ENCODE peak calls at places on chromosomes 2 and 18, in nine cellular contexts. One of them, this sample, is unnamed.

GRCh38 chr2:136135924-136136906 is 18.3 kb upstream of the CXCR4 start:
- DNase-seq in fibroblast of gingiva: no peak
- DNase-seq in RKO: no peak
- DNase-seq in effector memory CD8-positive, alpha-beta T cell: peak; percentile 81
- DNase-seq in H7: no peak
- DNase-seq in ACHN: no peak
- DNase-seq in mesothelial cell of epicardium: no peak
- DNase-seq in T-helper 9 cell: peak; percentile 72
- DNase-seq in A549: no peak
- DNase-seq in this sample: no peak

GRCh38 chr18:62418258-62418657 is 93.1 kb downstream of the TNFRSF11A start:
- DNase-seq in fibroblast of gingiva: no peak
- DNase-seq in RKO: no peak
- DNase-seq in effector memory CD8-positive, alpha-beta T cell: no peak
- DNase-seq in H7: no peak
- DNase-seq in ACHN: no peak
- DNase-seq in mesothelial cell of epicardium: no peak
- DNase-seq in T-helper 9 cell: no peak
- DNase-seq in A549: no peak
- DNase-seq in this sample: no peak

GRCh38 chr18:77119101-77119850 is 13.3 kb downstream of the MBP start:
- DNase-seq in fibroblast of gingiva: no peak
- DNase-seq in RKO: no peak
- DNase-seq in effector memory CD8-positive, alpha-beta T cell: no peak
- DNase-seq in H7: no peak
- DNase-seq in ACHN: no peak
- DNase-seq in mesothelial cell of epicardium: no peak
- DNase-seq in T-helper 9 cell: no peak
- DNase-seq in A549: no peak
- DNase-seq in this sample: no peak

GRCh38 chr18:62982600-62983251 is 267.4 kb downstream of the PHLPP1 start:
- DNase-seq in fibroblast of gingiva: peak; percentile 44
- DNase-seq in RKO: peak; percentile 65
- DNase-seq in effector memory CD8-positive, alpha-beta T cell: peak; percentile 42
- DNase-seq in H7: peak; percentile 83
- DNase-seq in ACHN: peak; percentile 54
- DNase-seq in mesothelial cell of epicardium: no peak
- DNase-seq in T-helper 9 cell: peak; percentile 27
- DNase-seq in A549: peak; percentile 44
- DNase-seq in this sample: peak; percentile 76

GRCh38 chr2:240672701-240673190 is 9.9 kb downstream of the AQP12B start:
- DNase-seq in fibroblast of gingiva: no peak
- DNase-seq in RKO: no peak
- DNase-seq in effector memory CD8-positive, alpha-beta T cell: no peak
- DNase-seq in H7: peak; percentile 59
- DNase-seq in ACHN: no peak
- DNase-seq in mesothelial cell of epicardium: no peak
- DNase-seq in T-helper 9 cell: no peak
- DNase-seq in A549: no peak
- DNase-seq in this sample: peak; percentile 6

GRCh38 chr2:98155721-98156120 is 68.8 kb downstream of the VWA3B start:
- DNase-seq in fibroblast of gingiva: no peak
- DNase-seq in RKO: no peak
- DNase-seq in effector memory CD8-positive, alpha-beta T cell: no peak
- DNase-seq in H7: no peak
- DNase-seq in ACHN: no peak
- DNase-seq in mesothelial cell of epicardium: no peak
- DNase-seq in T-helper 9 cell: no peak
- DNase-seq in A549: no peak
- DNase-seq in this sample: no peak

GRCh38 chr2:153388246-153388645 is 90.3 kb downstream of the RPRM start:
- DNase-seq in fibroblast of gingiva: no peak
- DNase-seq in RKO: no peak
- DNase-seq in effector memory CD8-positive, alpha-beta T cell: no peak
- DNase-seq in H7: no peak
- DNase-seq in ACHN: no peak
- DNase-seq in mesothelial cell of epicardium: no peak
- DNase-seq in T-helper 9 cell: no peak
- DNase-seq in A549: no peak
- DNase-seq in this sample: peak; percentile 12

GRCh38 chr2:25845843-25846505 is 32.3 kb downstream of the ASXL2 start:
- DNase-seq in fibroblast of gingiva: peak; percentile 36
- DNase-seq in RKO: no peak
- DNase-seq in effector memory CD8-positive, alpha-beta T cell: no peak
- DNase-seq in H7: no peak
- DNase-seq in ACHN: peak; percentile 15
- DNase-seq in mesothelial cell of epicardium: no peak
- DNase-seq in T-helper 9 cell: no peak
- DNase-seq in A549: no peak
- DNase-seq in this sample: peak; percentile 10

GRCh38 chr2:73986085-73986680 is 1.5 kb downstream of the TET3 start:
- DNase-seq in fibroblast of gingiva: no peak
- DNase-seq in RKO: no peak
- DNase-seq in effector memory CD8-positive, alpha-beta T cell: no peak
- DNase-seq in H7: no peak
- DNase-seq in ACHN: no peak
- DNase-seq in mesothelial cell of epicardium: no peak
- DNase-seq in T-helper 9 cell: peak; percentile 21
- DNase-seq in A549: no peak
- DNase-seq in this sample: no peak

GRCh38 chr2:145530653-145531052 is 1010.7 kb upstream of the ZEB2 start:
- DNase-seq in fibroblast of gingiva: no peak
- DNase-seq in RKO: no peak
- DNase-seq in effector memory CD8-positive, alpha-beta T cell: no peak
- DNase-seq in H7: no peak
- DNase-seq in ACHN: no peak
- DNase-seq in mesothelial cell of epicardium: no peak
- DNase-seq in T-helper 9 cell: no peak
- DNase-seq in A549: no peak
- DNase-seq in this sample: no peak

GRCh38 chr2:232331071-232331470 is 47.5 kb upstream of the ALPP start:
- DNase-seq in fibroblast of gingiva: no peak
- DNase-seq in RKO: no peak
- DNase-seq in effector memory CD8-positive, alpha-beta T cell: no peak
- DNase-seq in H7: no peak
- DNase-seq in ACHN: no peak
- DNase-seq in mesothelial cell of epicardium: peak; percentile 6
- DNase-seq in T-helper 9 cell: no peak
- DNase-seq in A549: no peak
- DNase-seq in this sample: no peak

GRCh38 chr2:213246665-213247281 is 37.5 kb upstream of the SPAG16 start:
- DNase-seq in fibroblast of gingiva: peak; percentile 43
- DNase-seq in RKO: peak; percentile 61
- DNase-seq in effector memory CD8-positive, alpha-beta T cell: peak; percentile 39
- DNase-seq in H7: no peak
- DNase-seq in ACHN: peak; percentile 59
- DNase-seq in mesothelial cell of epicardium: peak; percentile 28
- DNase-seq in T-helper 9 cell: peak; percentile 45
- DNase-seq in A549: peak; percentile 58
- DNase-seq in this sample: peak; percentile 9

GRCh38 chr2:161044095-161044874 is 115.9 kb upstream of the TANK start:
- DNase-seq in fibroblast of gingiva: peak; percentile 83
- DNase-seq in RKO: no peak
- DNase-seq in effector memory CD8-positive, alpha-beta T cell: no peak
- DNase-seq in H7: no peak
- DNase-seq in ACHN: no peak
- DNase-seq in mesothelial cell of epicardium: no peak
- DNase-seq in T-helper 9 cell: no peak
- DNase-seq in A549: no peak
- DNase-seq in this sample: peak; percentile 42

GRCh38 chr18:56068030-56068671 is 480.2 kb upstream of the TCF4 start:
- DNase-seq in fibroblast of gingiva: peak; percentile 50
- DNase-seq in RKO: no peak
- DNase-seq in effector memory CD8-positive, alpha-beta T cell: no peak
- DNase-seq in H7: no peak
- DNase-seq in ACHN: no peak
- DNase-seq in mesothelial cell of epicardium: no peak
- DNase-seq in T-helper 9 cell: no peak
- DNase-seq in A549: no peak
- DNase-seq in this sample: peak; percentile 46

GRCh38 chr2:127614731-127615130 is 31.2 kb upstream of the GPR17 start:
- DNase-seq in fibroblast of gingiva: peak; percentile 14
- DNase-seq in RKO: no peak
- DNase-seq in effector memory CD8-positive, alpha-beta T cell: no peak
- DNase-seq in H7: peak; percentile 7
- DNase-seq in ACHN: no peak
- DNase-seq in mesothelial cell of epicardium: no peak
- DNase-seq in T-helper 9 cell: no peak
- DNase-seq in A549: no peak
- DNase-seq in this sample: peak; percentile 89

GRCh38 chr2:210718503-210718902 is 162.1 kb downstream of the CPS1 start:
- DNase-seq in fibroblast of gingiva: no peak
- DNase-seq in RKO: no peak
- DNase-seq in effector memory CD8-positive, alpha-beta T cell: no peak
- DNase-seq in H7: no peak
- DNase-seq in ACHN: no peak
- DNase-seq in mesothelial cell of epicardium: no peak
- DNase-seq in T-helper 9 cell: no peak
- DNase-seq in A549: no peak
- DNase-seq in this sample: no peak

GRCh38 chr2:179581605-179582004 is 279.8 kb downstream of the ZNF385B start:
- DNase-seq in fibroblast of gingiva: no peak
- DNase-seq in RKO: no peak
- DNase-seq in effector memory CD8-positive, alpha-beta T cell: no peak
- DNase-seq in H7: no peak
- DNase-seq in ACHN: no peak
- DNase-seq in mesothelial cell of epicardium: no peak
- DNase-seq in T-helper 9 cell: no peak
- DNase-seq in A549: peak; percentile 9
- DNase-seq in this sample: no peak

GRCh38 chr2:29295843-29296242 is 180.6 kb downstream of the CLIP4 start:
- DNase-seq in fibroblast of gingiva: no peak
- DNase-seq in RKO: no peak
- DNase-seq in effector memory CD8-positive, alpha-beta T cell: no peak
- DNase-seq in H7: no peak
- DNase-seq in ACHN: peak; percentile 16
- DNase-seq in mesothelial cell of epicardium: no peak
- DNase-seq in T-helper 9 cell: no peak
- DNase-seq in A549: peak; percentile 42
- DNase-seq in this sample: peak; percentile 51

GRCh38 chr2:96839288-96839874 is 4.4 kb downstream of the ANKRD23 start:
- DNase-seq in fibroblast of gingiva: no peak
- DNase-seq in RKO: no peak
- DNase-seq in effector memory CD8-positive, alpha-beta T cell: peak; percentile 87
- DNase-seq in H7: peak; percentile 67
- DNase-seq in ACHN: no peak
- DNase-seq in mesothelial cell of epicardium: no peak
- DNase-seq in T-helper 9 cell: peak; percentile 76
- DNase-seq in A549: no peak
- DNase-seq in this sample: no peak

GRCh38 chr2:189153608-189154007 is 26.0 kb downstream of the COL5A2 start:
- DNase-seq in fibroblast of gingiva: peak; percentile 83
- DNase-seq in RKO: no peak
- DNase-seq in effector memory CD8-positive, alpha-beta T cell: no peak
- DNase-seq in H7: no peak
- DNase-seq in ACHN: no peak
- DNase-seq in mesothelial cell of epicardium: no peak
- DNase-seq in T-helper 9 cell: no peak
- DNase-seq in A549: no peak
- DNase-seq in this sample: peak; percentile 31

GRCh38 chr2:240452471-240453256 is 17.2 kb downstream of the GPC1 start:
- DNase-seq in fibroblast of gingiva: peak; percentile 64
- DNase-seq in RKO: no peak
- DNase-seq in effector memory CD8-positive, alpha-beta T cell: no peak
- DNase-seq in H7: peak; percentile 98
- DNase-seq in ACHN: peak; percentile 72
- DNase-seq in mesothelial cell of epicardium: no peak
- DNase-seq in T-helper 9 cell: no peak
- DNase-seq in A549: peak; percentile 53
- DNase-seq in this sample: peak; percentile 94

GRCh38 chr2:223737207-223737606 is 100.2 kb downstream of the AP1S3 start:
- DNase-seq in fibroblast of gingiva: no peak
- DNase-seq in RKO: no peak
- DNase-seq in effector memory CD8-positive, alpha-beta T cell: no peak
- DNase-seq in H7: no peak
- DNase-seq in ACHN: no peak
- DNase-seq in mesothelial cell of epicardium: no peak
- DNase-seq in T-helper 9 cell: no peak
- DNase-seq in A549: no peak
- DNase-seq in this sample: no peak

GRCh38 chr2:14633451-14634211 is 1.1 kb downstream of the LRATD1 start:
- DNase-seq in fibroblast of gingiva: no peak
- DNase-seq in RKO: no peak
- DNase-seq in effector memory CD8-positive, alpha-beta T cell: no peak
- DNase-seq in H7: peak; percentile 49
- DNase-seq in ACHN: no peak
- DNase-seq in mesothelial cell of epicardium: no peak
- DNase-seq in T-helper 9 cell: no peak
- DNase-seq in A549: no peak
- DNase-seq in this sample: no peak

GRCh38 chr18:51235011-51235789 is 37.7 kb upstream of the MEX3C start:
- DNase-seq in fibroblast of gingiva: no peak
- DNase-seq in RKO: peak; percentile 37
- DNase-seq in effector memory CD8-positive, alpha-beta T cell: no peak
- DNase-seq in H7: peak; percentile 8
- DNase-seq in ACHN: peak; percentile 41
- DNase-seq in mesothelial cell of epicardium: no peak
- DNase-seq in T-helper 9 cell: no peak
- DNase-seq in A549: peak; percentile 48
- DNase-seq in this sample: peak; percentile 14

GRCh38 chr2:136013962-136014361 is 28.5 kb upstream of the DARS1 start:
- DNase-seq in fibroblast of gingiva: no peak
- DNase-seq in RKO: no peak
- DNase-seq in effector memory CD8-positive, alpha-beta T cell: no peak
- DNase-seq in H7: no peak
- DNase-seq in ACHN: peak; percentile 38
- DNase-seq in mesothelial cell of epicardium: no peak
- DNase-seq in T-helper 9 cell: no peak
- DNase-seq in A549: no peak
- DNase-seq in this sample: no peak

GRCh38 chr2:98896416-98896815 is 39.6 kb downstream of the CRACDL start:
- DNase-seq in fibroblast of gingiva: no peak
- DNase-seq in RKO: no peak
- DNase-seq in effector memory CD8-positive, alpha-beta T cell: no peak
- DNase-seq in H7: no peak
- DNase-seq in ACHN: no peak
- DNase-seq in mesothelial cell of epicardium: no peak
- DNase-seq in T-helper 9 cell: no peak
- DNase-seq in A549: no peak
- DNase-seq in this sample: no peak

GRCh38 chr2:85847051-85847588 is 41.7 kb downstream of the ST3GAL5 start:
- DNase-seq in fibroblast of gingiva: no peak
- DNase-seq in RKO: no peak
- DNase-seq in effector memory CD8-positive, alpha-beta T cell: no peak
- DNase-seq in H7: no peak
- DNase-seq in ACHN: no peak
- DNase-seq in mesothelial cell of epicardium: no peak
- DNase-seq in T-helper 9 cell: no peak
- DNase-seq in A549: no peak
- DNase-seq in this sample: no peak

GRCh38 chr2:103161456-103162289 is 399.8 kb downstream of the TMEM182 start:
- DNase-seq in fibroblast of gingiva: peak; percentile 26
- DNase-seq in RKO: peak; percentile 76
- DNase-seq in effector memory CD8-positive, alpha-beta T cell: no peak
- DNase-seq in H7: peak; percentile 50
- DNase-seq in ACHN: peak; percentile 74
- DNase-seq in mesothelial cell of epicardium: no peak
- DNase-seq in T-helper 9 cell: no peak
- DNase-seq in A549: peak; percentile 58
- DNase-seq in this sample: peak; percentile 74

GRCh38 chr2:179543361-179543901 is 278.8 kb upstream of the SESTD1 start:
- DNase-seq in fibroblast of gingiva: peak; percentile 45
- DNase-seq in RKO: no peak
- DNase-seq in effector memory CD8-positive, alpha-beta T cell: no peak
- DNase-seq in H7: no peak
- DNase-seq in ACHN: no peak
- DNase-seq in mesothelial cell of epicardium: no peak
- DNase-seq in T-helper 9 cell: no peak
- DNase-seq in A549: no peak
- DNase-seq in this sample: peak; percentile 43

GRCh38 chr2:5690718-5691658 is 1.2 kb upstream of the SOX11 start:
- DNase-seq in fibroblast of gingiva: no peak
- DNase-seq in RKO: no peak
- DNase-seq in effector memory CD8-positive, alpha-beta T cell: no peak
- DNase-seq in H7: peak; percentile 92
- DNase-seq in ACHN: no peak
- DNase-seq in mesothelial cell of epicardium: peak; percentile 70
- DNase-seq in T-helper 9 cell: no peak
- DNase-seq in A549: no peak
- DNase-seq in this sample: no peak

This sample was measured in AG20443.